ENCODE peak calls at places on chromosomes 2 and 18, in five cellular contexts. H, F, P, Q and X are unnamed samples.

GRCh38 chr2:207505180-207505579 is 24.6 kb upstream of the CREB1 start:
- ATAC-seq in H (no peak), F (no peak), P (peak; percentile 50), Q (no peak), X (no peak)

GRCh38 chr2:137938204-137938603 is 26.1 kb upstream of the HNMT start:
- ATAC-seq in H (no peak), F (peak; percentile 47), P (no peak), Q (no peak), X (no peak)

GRCh38 chr2:166127217-166128155 is at the start of gene SCN1A:
- ATAC-seq in H (peak; percentile 70), F (peak; percentile 58), P (peak; percentile 48), Q (peak; percentile 86), X (no peak)

GRCh38 chr2:227182765-227183164 is 18.3 kb downstream of the COL4A3 start:
- ATAC-seq in H (no peak), F (no peak), P (no peak), Q (no peak), X (no peak)

GRCh38 chr2:144886847-144887246 is 366.9 kb upstream of the ZEB2 start:
- ATAC-seq in H (no peak), F (no peak), P (no peak), Q (no peak), X (peak; percentile 66)

GRCh38 chr2:198259496-198259895 is 455.1 kb downstream of the PLCL1 start:
- ATAC-seq in H (no peak), F (no peak), P (no peak), Q (no peak), X (no peak)

GRCh38 chr2:101981484-101981883 is 10.3 kb upstream of the IL1R2 start:
- ATAC-seq in H (no peak), F (no peak), P (no peak), Q (no peak), X (no peak)

GRCh38 chr2:150371066-150371812 is 116.2 kb downstream of the RND3 start:
- ATAC-seq in H (no peak), F (no peak), P (no peak), Q (no peak), X (no peak)

GRCh38 chr2:96819101-96819875 is 3.2 kb downstream of the CNNM3 start:
- ATAC-seq in H (no peak), F (peak; percentile 20), P (no peak), Q (peak; percentile 78), X (no peak)

GRCh38 chr2:147925886-147926285 is 81.1 kb downstream of the ACVR2A start:
- ATAC-seq in H (no peak), F (no peak), P (no peak), Q (no peak), X (no peak)

GRCh38 chr2:165067958-165068612 is 112.8 kb upstream of the SLC38A11 start:
- ATAC-seq in H (peak; percentile 44), F (no peak), P (no peak), Q (peak; percentile 83), X (no peak)

GRCh38 chr2:8282858-8283252 is 399.0 kb upstream of the ID2 start:
- ATAC-seq in H (no peak), F (no peak), P (no peak), Q (no peak), X (no peak)

GRCh38 chr18:49174478-49174877 is 223.7 kb upstream of the SMAD7 start:
- ATAC-seq in H (no peak), F (no peak), P (no peak), Q (no peak), X (peak; percentile 80)

GRCh38 chr2:231554748-231555545 is 24.7 kb upstream of the NMUR1 start:
- ATAC-seq in H (no peak), F (peak; percentile 24), P (peak; percentile 46), Q (peak; percentile 58), X (peak; percentile 78)

GRCh38 chr2:241363316-241363879 is 7.3 kb downstream of the FARP2 start:
- ATAC-seq in H (no peak), F (peak; percentile 50), P (peak; percentile 75), Q (peak; percentile 44), X (no peak)

GRCh38 chr2:69563021-69563420 is 80.5 kb downstream of the AAK1 start:
- ATAC-seq in H (no peak), F (no peak), P (no peak), Q (no peak), X (no peak)

GRCh38 chr2:38129987-38130386 is 54.0 kb upstream of the CYP1B1 start:
- ATAC-seq in H (no peak), F (no peak), P (no peak), Q (no peak), X (no peak)

GRCh38 chr2:42407476-42407875 is 46.5 kb upstream of the COX7A2L start:
- ATAC-seq in H (no peak), F (no peak), P (no peak), Q (peak; percentile 25), X (no peak)

GRCh38 chr2:27351802-27352598 is 4.6 kb downstream of the GTF3C2 start:
- ATAC-seq in H (no peak), F (no peak), P (no peak), Q (no peak), X (no peak)

GRCh38 chr2:26456701-26457224 is 21.2 kb downstream of the OTOF start:
- ATAC-seq in H (peak; percentile 15), F (no peak), P (peak; percentile 72), Q (peak; percentile 85), X (no peak)

GRCh38 chr2:54404270-54404669 is 51.9 kb upstream of the SPTBN1 start:
- ATAC-seq in H (no peak), F (no peak), P (peak; percentile 81), Q (no peak), X (peak; percentile 47)

GRCh38 chr2:152716805-152717241 is 438 bp downstream of the PRPF40A start:
- ATAC-seq in H (peak; percentile 4), F (peak; percentile 15), P (peak; percentile 8), Q (no peak), X (no peak)

DNA sequence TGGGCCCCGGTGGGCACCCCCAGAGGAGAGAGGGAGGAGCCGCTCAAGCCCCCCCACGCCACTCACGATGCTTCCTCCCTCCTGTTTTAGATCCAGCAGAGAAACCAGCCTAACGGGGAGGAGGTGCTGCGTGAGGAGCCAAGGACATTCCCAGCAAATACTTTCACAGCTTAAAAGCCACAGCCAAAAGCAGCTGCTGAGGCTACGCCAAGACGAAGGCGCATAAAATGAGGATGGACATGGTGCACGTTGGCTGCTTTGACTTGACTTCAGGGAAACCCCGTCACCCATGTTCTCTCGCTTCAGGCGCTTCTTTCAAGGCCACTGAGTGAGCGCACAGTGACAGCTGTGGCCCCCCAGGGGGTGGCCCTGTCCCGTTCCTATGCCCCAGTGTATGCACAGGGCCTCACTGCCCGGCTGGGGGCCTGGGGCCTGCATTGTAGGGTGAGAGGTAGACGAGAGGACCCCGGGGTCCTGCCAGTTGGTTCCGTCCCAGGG is 72.1 kb upstream of the PXDN start:
- ATAC-seq in H (no peak), F (no peak), P (no peak), Q (no peak), X (peak; percentile 68)
- TF ChIP-seq POLR2AphosphoS5 in H (no peak), F (no peak), P (no peak), Q (no peak), X (peak; percentile 94)

GRCh38 chr2:219112070-219112421 is 48.6 kb downstream of the NHEJ1 start:
- ATAC-seq in H (no peak), F (no peak), P (no peak), Q (peak; percentile 5), X (no peak)

GRCh38 chr2:219106251-219106650 is 45.5 kb upstream of the IHH start:
- ATAC-seq in H (no peak), F (no peak), P (no peak), Q (peak; percentile 63), X (no peak)

GRCh38 chr2:219107837-219108236 is 47.1 kb upstream of the IHH start:
- ATAC-seq in H (no peak), F (no peak), P (no peak), Q (no peak), X (no peak)

GRCh38 chr2:219111375-219112069 is 49.1 kb downstream of the NHEJ1 start:
- ATAC-seq in H (no peak), F (no peak), P (no peak), Q (peak; percentile 90), X (no peak)

GRCh38 chr2:219109468-219109867 is 48.7 kb upstream of the IHH start:
- ATAC-seq in H (no peak), F (no peak), P (no peak), Q (no peak), X (no peak)
- TF ChIP-seq POLR2AphosphoS5 in H (no peak), F (no peak), P (no peak), Q (no peak), X (no peak)

DNA sequence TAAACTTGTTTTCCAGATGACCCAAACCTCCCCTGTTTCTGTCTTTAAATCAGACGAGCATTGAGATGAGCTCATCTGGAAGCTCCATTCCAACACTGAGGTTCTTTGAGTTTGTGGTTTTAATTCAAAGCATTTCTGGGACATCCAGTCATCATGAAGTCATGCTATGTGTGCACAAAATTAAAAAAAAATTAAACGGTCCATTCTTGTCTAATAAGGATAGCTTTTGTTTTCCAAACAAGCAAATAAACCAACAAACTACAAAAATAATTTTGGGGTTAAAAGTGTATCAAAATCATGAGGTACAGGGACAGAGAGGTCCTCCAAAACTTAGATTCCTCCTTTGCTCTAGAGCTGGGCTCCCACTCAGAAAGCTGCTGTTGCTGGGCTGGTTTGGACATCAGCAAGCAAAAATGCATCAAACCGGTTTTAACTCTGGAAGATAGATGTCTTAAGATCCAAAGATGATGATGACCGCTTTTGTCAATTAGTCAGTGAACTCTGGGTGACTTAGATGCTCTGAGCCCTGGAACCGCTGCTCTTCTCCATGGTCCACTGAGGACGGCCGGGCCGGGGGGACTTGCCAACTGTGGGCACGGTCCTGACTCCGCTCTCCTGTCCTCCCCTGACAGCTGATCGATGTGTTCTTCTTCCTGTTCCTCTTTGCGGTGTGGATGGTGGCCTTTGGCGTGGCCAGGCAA is 65.4 kb downstream of the TRPM8 start:
- ATAC-seq in H (peak; percentile 75), F (no peak), P (no peak), Q (no peak), X (no peak)
- TF ChIP-seq POLR2AphosphoS5 in H (no peak), F (no peak), P (no peak), Q (no peak), X (no peak)

DNA sequence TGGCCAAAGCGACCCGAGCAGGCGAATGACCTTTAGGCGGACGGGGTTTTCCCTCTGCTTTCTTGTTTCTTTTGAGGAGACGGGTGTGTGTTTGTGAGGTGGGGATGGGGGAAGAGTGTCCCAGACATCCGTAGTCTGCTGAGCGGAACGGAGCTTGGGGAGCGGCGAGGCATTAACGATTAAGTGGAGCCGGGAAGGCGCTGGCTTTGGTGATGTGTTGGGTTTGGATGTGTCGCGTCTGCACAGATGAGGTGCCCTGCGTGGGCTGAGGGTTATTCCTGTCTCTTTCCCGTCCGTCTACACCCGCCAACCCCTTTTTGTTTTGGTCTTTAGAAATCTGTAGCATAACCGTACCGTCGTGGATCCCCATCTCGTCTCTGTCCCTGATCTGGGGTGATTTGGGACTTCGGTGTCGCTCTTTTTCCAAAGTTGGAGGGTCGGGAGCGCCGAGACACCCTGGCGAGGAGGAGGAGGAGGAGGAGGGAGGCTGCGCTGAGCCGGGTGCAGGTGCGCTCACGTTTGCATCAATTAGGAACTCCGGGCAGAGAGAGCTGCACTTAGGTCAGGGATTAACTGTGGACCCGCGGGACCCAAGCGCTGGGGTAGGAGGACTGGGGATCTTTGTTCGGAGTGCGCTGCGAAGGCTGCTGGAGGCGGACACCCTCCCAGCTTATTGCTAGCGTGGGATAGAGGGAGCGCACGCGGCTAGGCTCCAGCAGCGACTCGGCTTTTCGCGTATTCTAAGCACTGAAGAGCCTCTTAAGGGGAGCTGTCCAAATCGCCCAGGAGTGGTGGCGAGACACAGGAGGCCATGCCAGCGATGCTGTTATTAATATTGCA is 720.2 kb downstream of the DPP10 start:
- ATAC-seq in H (no peak), F (no peak), P (no peak), Q (peak; percentile 7), X (no peak)
- TF ChIP-seq POLR2AphosphoS5 in H (no peak), F (no peak), P (no peak), Q (no peak), X (no peak)